ENCODE peak calls at places on chromosomes 4 and X, in ten cellular contexts. R, D, O, C, P, N, W, Y, Z and K are unnamed samples.

GRCh38 chr4:1200425-1201035 is 28.1 kb upstream of the SPON2 start:
- DNase-seq in Z (peak), N (no peak), W (peak), C (no peak), P (peak), R (no peak), O (no peak), Y (peak), D (no peak), K (no peak)

GRCh38 chr4:94931626-94932025 is 173.9 kb downstream of the BMPR1B start:
- DNase-seq in Y (no peak), R (no peak), O (no peak), N (no peak), Z (no peak), C (no peak), W (no peak), P (no peak), D (no peak), K (no peak)

GRCh38 chr4:106659386-106659785 is 290.8 kb upstream of the GIMD1 start:
- DNase-seq in R (no peak), N (no peak), Y (no peak), C (no peak), P (no peak), O (no peak), Z (no peak), W (no peak), D (no peak), K (no peak)

GRCh38 chrX:14927391-14927790 is 54.2 kb downstream of the MOSPD2 start:
- DNase-seq in W (no peak), Z (peak), P (no peak), R (no peak), N (no peak), O (no peak), C (no peak), Y (peak), D (no peak), K (no peak)

GRCh38 chrX:98068210-98068609 is 1184.5 kb downstream of the RPA4 start:
- DNase-seq in Y (no peak), O (no peak), C (no peak), D (no peak), W (no peak), R (no peak), Z (no peak), P (no peak), N (no peak), K (no peak)

GRCh38 chr4:10643600-10644425 is 40.8 kb downstream of the CLNK start:
- DNase-seq in O (no peak), W (no peak), Z (peak), N (no peak), P (no peak), Y (no peak), C (no peak), D (no peak), R (no peak), K (no peak)

GRCh38 chrX:53047228-53047627 is 1.4 kb upstream of the GPR173 start:
- DNase-seq in Z (peak), C (no peak), R (no peak), D (no peak), O (no peak), Y (no peak), N (no peak), P (no peak), W (no peak), K (no peak)

GRCh38 chr4:173669460-173670179 is 139.6 kb upstream of the HAND2 start:
- DNase-seq in R (no peak), C (no peak), Y (no peak), N (no peak), P (no peak), Z (no peak), W (no peak), O (no peak), D (no peak), K (no peak)

GRCh38 chr4:70734971-70735370 is 13.2 kb downstream of the RUFY3 start:
- DNase-seq in W (no peak), P (no peak), C (peak), R (no peak), Y (no peak), D (no peak), N (no peak), O (no peak), Z (peak), K (no peak)

GRCh38 chr4:85102606-85103005 is 136.1 kb upstream of the WDFY3 start:
- DNase-seq in C (no peak), Z (peak), W (no peak), R (no peak), O (no peak), D (no peak), Y (no peak), N (no peak), P (no peak), K (no peak)

GRCh38 chrX:42246814-42247213 is 323.5 kb upstream of the CASK start:
- DNase-seq in Y (no peak), R (no peak), C (peak), O (peak), N (no peak), P (no peak), D (no peak), W (no peak), Z (no peak), K (peak)

GRCh38 chr4:126986005-126986404 is 646.8 kb upstream of the INTU start:
- DNase-seq in C (no peak), Z (no peak), O (no peak), P (no peak), R (no peak), Y (no peak), N (no peak), W (no peak), D (no peak), K (no peak)

GRCh38 chr4:181908168-181908567 is 335.0 kb upstream of the TENM3 start:
- DNase-seq in Z (no peak), R (no peak), P (no peak), O (no peak), W (no peak), Y (peak), D (no peak), N (no peak), C (no peak), K (no peak)

GRCh38 chr4:125801924-125802323 is 487.2 kb downstream of the FAT4 start:
- DNase-seq in Z (no peak), R (no peak), C (no peak), O (no peak), D (no peak), N (no peak), Y (no peak), P (no peak), W (no peak), K (no peak)

GRCh38 chrX:129791961-129792570 is 12.3 kb downstream of the SASH3 start:
- DNase-seq in Y (no peak), O (no peak), W (peak), R (no peak), D (no peak), Z (no peak), N (peak), P (no peak), C (no peak), K (no peak)

GRCh38 chr4:86939737-86940141 is 4.9 kb downstream of the AFF1 start:
- DNase-seq in O (no peak), Z (no peak), C (no peak), Y (peak), N (no peak), W (no peak), P (no peak), D (no peak), R (no peak), K (no peak)

GRCh38 chr4:86500527-86500926 is 93.6 kb upstream of the PTPN13 start:
- DNase-seq in Y (no peak), Z (peak), N (no peak), W (no peak), D (no peak), O (no peak), C (no peak), P (no peak), R (no peak), K (no peak)

GRCh38 chrX:3250946-3251345 is 95.5 kb downstream of the MXRA5 start:
- DNase-seq in N (no peak), O (no peak), P (no peak), Y (peak), R (no peak), D (no peak), Z (no peak), W (no peak), C (no peak), K (no peak)